ENCODE peak calls at places on chromosomes 4 and X, in six cellular contexts. Z, I, G, T, X and Q are unnamed samples.

GRCh38 chr4:38805530-38806145 is 1.0 kb upstream of the TLR1 start:
- ATAC-seq in Z (peak; percentile 77), I (no peak), G (peak; percentile 70), T (peak; percentile 79), X (no peak), Q (peak; percentile 55)

GRCh38 chrX:3076416-3076991 is 35.2 kb downstream of the ARSF start:
- ATAC-seq in Z (no peak), I (no peak), G (no peak), T (no peak), X (no peak), Q (no peak)

GRCh38 chr4:98199247-98199646 is 56.0 kb upstream of the STPG2 start:
- ATAC-seq in Z (peak; percentile 37), I (peak; percentile 35), G (no peak), T (no peak), X (no peak), Q (no peak)

GRCh38 chr4:183919173-183919572 is 14.1 kb downstream of the STOX2 start:
- ATAC-seq in Z (peak; percentile 54), I (no peak), G (peak; percentile 47), T (no peak), X (no peak), Q (no peak)

GRCh38 chr4:141884070-141884469 is 247.7 kb downstream of the IL15 start:
- ATAC-seq in Z (no peak), I (no peak), G (no peak), T (no peak), X (no peak), Q (no peak)

GRCh38 chr4:120671538-120671937 is 251.0 kb downstream of the PRDM5 start:
- ATAC-seq in Z (no peak), I (no peak), G (no peak), T (no peak), X (no peak), Q (no peak)

GRCh38 chrX:79096339-79096638 is 48.2 kb upstream of the GPR174 start:
- ATAC-seq in Z (no peak), I (no peak), G (no peak), T (no peak), X (no peak), Q (no peak)

GRCh38 chr4:30950737-30951136 is 230.6 kb downstream of the PCDH7 start:
- ATAC-seq in Z (no peak), I (no peak), G (no peak), T (no peak), X (no peak), Q (no peak)

GRCh38 chr4:3229964-3230363 is 19.0 kb upstream of the MSANTD1 start:
- ATAC-seq in Z (no peak), I (no peak), G (no peak), T (no peak), X (no peak), Q (no peak)

GRCh38 chr4:113781439-113782040 is 20.0 kb upstream of the CAMK2D start:
- ATAC-seq in Z (no peak), I (peak; percentile 29), G (no peak), T (peak; percentile 80), X (no peak), Q (no peak)

GRCh38 chr4:174646326-174646725 is 124.0 kb upstream of the HPGD start:
- ATAC-seq in Z (no peak), I (no peak), G (no peak), T (no peak), X (no peak), Q (no peak)

GRCh38 chr4:10240691-10241090 is 124.1 kb upstream of the WDR1 start:
- ATAC-seq in Z (peak; percentile 34), I (no peak), G (no peak), T (no peak), X (no peak), Q (no peak)

GRCh38 chr4:48594185-48594584 is 104.1 kb downstream of the ZAR1 start:
- ATAC-seq in Z (no peak), I (no peak), G (no peak), T (no peak), X (no peak), Q (no peak)

GRCh38 chr4:78787392-78788004 is 11.3 kb downstream of the BMP2K start:
- ATAC-seq in Z (peak; percentile 32), I (no peak), G (no peak), T (peak; percentile 12), X (no peak), Q (no peak)

DNA sequence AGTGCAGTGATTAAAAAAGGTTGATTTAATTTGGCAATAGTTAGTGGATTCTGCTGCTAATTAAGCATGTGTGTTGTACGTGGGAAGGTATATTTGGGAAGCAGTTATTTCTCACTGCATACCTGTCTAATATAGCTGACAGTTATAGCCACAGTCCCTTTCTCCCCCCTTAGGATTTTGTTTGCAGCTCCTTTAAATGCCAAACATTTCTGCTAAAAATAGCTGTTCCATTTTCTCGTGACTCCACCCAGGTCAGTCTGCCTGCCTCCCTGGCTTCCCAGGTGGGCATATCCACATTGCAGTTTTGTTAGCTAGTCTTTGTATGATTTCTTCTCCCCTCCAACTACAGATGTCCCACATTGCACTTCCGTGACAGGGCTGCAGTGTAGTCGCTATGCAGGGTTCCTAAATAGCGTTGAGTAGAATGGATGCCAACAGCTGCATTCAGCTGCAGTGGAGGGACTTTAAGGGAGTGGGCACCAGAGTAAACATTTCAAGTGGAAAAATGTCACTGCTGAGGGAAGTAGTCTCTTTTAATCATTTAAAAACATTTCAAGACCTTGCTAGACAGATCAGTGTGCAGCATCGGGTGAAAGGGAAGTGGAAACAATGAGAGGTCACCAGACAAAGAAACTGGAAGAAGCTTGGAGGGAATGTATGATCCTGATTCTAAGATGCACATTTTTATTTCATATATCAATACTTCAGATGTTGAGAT is 326.3 kb downstream of the RAPGEF2 start:
- ATAC-seq in Z (no peak), I (no peak), G (no peak), T (no peak), X (no peak), Q (no peak)
- TF ChIP-seq EP300 in Z (no peak), I (no peak), G (no peak), T (no peak), X (no peak), Q (no peak)

DNA sequence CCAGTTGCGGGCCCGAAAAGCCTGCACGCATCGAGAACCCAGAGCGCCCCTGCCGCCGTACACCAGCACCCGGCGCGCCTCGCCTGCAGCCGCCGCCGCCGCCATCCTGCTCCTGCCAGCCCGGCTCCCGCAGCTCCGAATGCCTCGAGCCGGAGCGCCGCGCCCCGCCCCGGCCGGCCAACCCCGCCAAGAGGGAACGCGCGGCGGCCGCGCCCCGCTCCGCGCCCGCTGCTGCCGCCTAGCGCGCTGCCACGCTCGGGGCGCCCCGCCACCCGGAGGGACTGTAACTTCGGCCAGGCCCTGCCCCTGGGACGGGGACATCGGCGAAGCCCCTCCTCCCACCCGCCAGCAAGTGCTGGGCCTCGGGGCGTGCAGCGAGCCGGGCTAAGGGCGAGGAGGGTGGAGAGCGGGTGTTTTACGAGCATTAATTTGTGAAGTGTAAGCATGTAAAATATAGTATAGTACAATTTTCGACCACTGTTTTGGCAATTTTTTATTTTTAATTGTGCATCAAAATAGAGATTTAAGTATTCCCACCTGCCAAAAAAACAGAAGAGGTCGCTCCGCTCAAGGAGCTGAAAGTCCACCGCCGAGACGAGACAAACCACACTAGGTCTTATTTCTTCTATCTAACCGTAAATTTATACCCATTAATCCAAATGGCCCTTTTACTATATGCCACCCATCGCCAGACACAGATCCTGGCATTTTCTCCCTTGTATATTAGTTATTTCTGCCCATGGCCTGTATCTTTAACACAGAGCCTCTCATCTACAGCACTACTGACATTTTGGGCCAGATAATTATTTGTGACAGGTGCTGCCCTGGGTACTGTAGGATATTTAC is at the start of gene QDPR:
- ATAC-seq in Z (peak; percentile 97), I (peak; percentile 91), G (peak; percentile 92), T (peak; percentile 96), X (peak; percentile 98), Q (peak; percentile 90)
- TF ChIP-seq POLR2A in Z (peak; percentile 67), I (peak; percentile 73), G (no peak), T (peak; percentile 65), X (peak; percentile 73), Q (peak; percentile 23)

GRCh38 chr4:84792366-84793301 is 173.9 kb downstream of the WDFY3 start:
- ATAC-seq in Z (no peak), I (no peak), G (no peak), T (no peak), X (no peak), Q (no peak)
- TF ChIP-seq EP300 in Z (no peak), I (no peak), G (no peak), T (no peak), X (no peak), Q (no peak)

DNA sequence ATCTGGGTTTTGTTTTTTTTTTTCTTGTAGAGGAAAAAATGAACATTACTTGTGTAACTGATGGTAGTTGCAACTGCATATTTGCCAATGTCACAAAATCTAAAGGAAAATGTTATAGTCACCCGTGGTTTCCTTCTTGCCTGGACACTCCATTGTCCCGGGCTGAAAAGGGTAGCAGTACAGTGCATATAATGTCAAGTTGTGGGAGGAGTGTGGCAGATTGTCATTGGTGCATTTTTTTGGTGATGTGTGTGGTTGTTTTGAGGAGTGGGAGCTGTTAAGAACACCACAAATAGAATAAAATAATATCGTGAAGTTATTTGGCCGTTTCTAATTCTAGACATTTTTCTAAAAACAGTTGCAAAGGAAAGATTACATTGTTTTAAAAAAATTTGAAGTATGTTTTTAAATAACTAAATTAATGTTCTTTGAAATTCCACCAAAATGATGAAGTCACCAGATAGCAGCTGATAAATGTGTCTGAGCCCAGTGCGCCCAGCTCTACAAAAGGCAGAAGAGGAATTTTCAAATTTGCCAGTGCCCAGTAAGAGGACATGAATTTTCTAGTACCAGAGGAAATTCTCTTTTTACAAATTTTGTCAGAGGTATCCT is 1.3 kb downstream of the PKD2 start:
- ATAC-seq in Z (no peak), I (no peak), G (no peak), T (peak; percentile 14), X (no peak), Q (no peak)
- TF ChIP-seq POLR2A in Z (no peak), I (no peak), G (no peak), T (no peak), X (no peak), Q (no peak)

DNA sequence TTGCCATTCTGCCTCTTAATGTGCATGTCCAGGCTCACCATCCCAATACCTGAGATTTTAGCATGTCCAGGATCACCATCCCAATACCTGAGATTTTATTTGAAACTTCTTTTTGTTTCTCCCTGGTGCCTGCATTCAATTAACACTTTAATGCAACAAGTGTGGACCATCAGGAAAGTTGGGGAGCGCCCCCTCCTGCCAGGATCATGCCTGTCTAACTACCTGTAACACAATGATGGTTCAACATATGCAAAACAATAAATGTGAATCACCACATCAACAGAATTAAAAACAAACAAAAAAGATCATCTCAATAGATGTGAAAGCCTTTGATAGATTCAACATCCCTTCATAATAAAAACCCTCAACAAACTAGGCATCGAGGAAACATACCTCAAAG is 1359.5 kb upstream of the DIAPH2 start:
- ATAC-seq in Z (no peak), I (no peak), G (no peak), T (no peak), X (no peak), Q (no peak)
- TF ChIP-seq EP300 in Z (no peak), I (no peak), G (no peak), T (no peak), X (no peak), Q (no peak)

DNA sequence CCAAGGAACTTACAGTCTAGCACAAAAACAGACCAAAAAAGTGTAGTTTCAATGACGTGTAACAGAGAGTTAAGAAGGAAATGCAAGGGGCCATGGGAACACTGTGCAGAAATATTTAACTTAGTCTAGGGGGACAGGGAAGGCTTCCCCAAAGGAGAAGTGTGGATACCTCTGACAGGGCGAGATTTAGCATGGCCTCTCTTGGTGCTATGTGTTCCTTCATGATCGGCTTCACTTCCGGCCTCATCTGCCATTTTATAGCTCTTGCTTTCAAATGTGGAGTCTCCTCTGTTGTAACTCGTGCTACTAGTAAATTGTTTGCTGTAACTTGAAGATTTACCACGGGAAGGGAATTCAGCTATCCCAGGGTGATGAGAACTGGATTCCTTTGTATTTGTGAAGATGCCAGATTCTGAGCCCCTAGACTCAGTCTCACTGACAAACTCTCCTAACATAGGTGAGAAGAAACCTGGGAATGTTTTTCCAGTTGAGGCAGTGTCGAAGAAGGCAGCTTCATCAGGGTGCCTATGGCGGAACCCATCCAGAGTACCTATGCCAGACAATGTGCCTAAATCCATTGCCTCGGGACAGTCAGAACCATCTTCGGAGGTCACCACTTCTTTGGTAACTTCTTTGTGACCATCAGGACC is 5.0 kb downstream of the FGA start:
- ATAC-seq in Z (no peak), I (no peak), G (no peak), T (no peak), X (no peak), Q (no peak)
- TF ChIP-seq POLR2A in Z (no peak), I (peak; percentile 11), G (no peak), T (no peak), X (no peak), Q (no peak)